ENCODE peak calls at places on chromosome 22, in eight cellular contexts. D, S, Q, R, U, K, A and I are unnamed samples. For H3K79me2, the result is how much of the 10 kb centered on the place peaks cover.

GRCh38 chr22:42376721-42377177 is 55.5 kb downstream of the NFAM1 start:
- DNase-seq in A (peak), S (no peak), Q (no peak), R (peak), U (peak), K (no peak), D (peak), I (no peak)

GRCh38 chr22:31630331-31631329 is 31.4 kb downstream of the PISD start:
- DNase-seq in A (peak), U (peak), R (peak), D (peak), K (peak), Q (peak), S (peak), I (peak)

GRCh38 chr22:41206719-41207118 is 1.6 kb downstream of the L3MBTL2 start:
- DNase-seq in Q (no peak), S (no peak), K (no peak), U (no peak), A (no peak), D (no peak), R (no peak), I (no peak)

GRCh38 chr22:22702159-22702873 is 57.9 kb downstream of the GGTLC2 start:
- DNase-seq in A (no peak), D (no peak), S (no peak), R (no peak), U (no peak), K (peak), Q (peak), I (no peak)

GRCh38 chr22:17384612-17385345 is 15.5 kb downstream of the CECR2 start:
- DNase-seq in S (no peak), D (no peak), U (no peak), K (no peak), Q (no peak), A (no peak), R (no peak), I (no peak)

GRCh38 chr22:21775061-21775460 is 39.5 kb upstream of the YPEL1 start:
- DNase-seq in U (no peak), Q (no peak), K (no peak), S (no peak), A (peak), D (no peak), R (peak), I (peak)

GRCh38 chr22:20179455-20180244 is 28.8 kb upstream of the CCDC188 start:
- DNase-seq in R (no peak), Q (no peak), S (no peak), D (no peak), A (no peak), U (no peak), K (no peak), I (no peak)

GRCh38 chr22:44108806-44109385 is 71.8 kb upstream of the PARVG start:
- DNase-seq in A (no peak), Q (no peak), U (no peak), S (no peak), D (no peak), K (no peak), R (peak), I (no peak)

GRCh38 chr22:44622147-44622427 is 79.9 kb upstream of the PRR5 start:
- DNase-seq in K (peak), A (no peak), U (no peak), D (no peak), Q (peak), R (no peak), S (peak), I (no peak)

GRCh38 chr22:43090130-43090789 is 1.1 kb upstream of the TTLL1 start:
- DNase-seq in Q (peak), R (peak), U (peak), K (peak), D (peak), A (peak), S (peak), I (peak)

GRCh38 chr22:22248878-22249277 is 4.3 kb downstream of the VPREB1 start:
- DNase-seq in K (peak), S (no peak), Q (peak), D (no peak), A (no peak), U (no peak), R (no peak), I (no peak)

GRCh38 chr22:44190381-44190976 is 9.8 kb downstream of the PARVG start:
- DNase-seq in D (no peak), A (no peak), K (no peak), Q (no peak), R (no peak), S (no peak), U (no peak), I (no peak)

GRCh38 chr22:42714768-42715430 is 5.8 kb downstream of the A4GALT start:
- DNase-seq in K (no peak), D (no peak), A (peak), Q (no peak), S (no peak), U (peak), R (peak), I (no peak)

GRCh38 chr22:47914481-47915097 is 1152.1 kb downstream of the TBC1D22A start:
- DNase-seq in D (no peak), K (no peak), S (no peak), Q (no peak), U (no peak), R (no peak), A (no peak), I (no peak)

GRCh38 chr22:43544282-43544673 is 132.5 kb downstream of the MPPED1 start:
- DNase-seq in A (no peak), U (no peak), Q (no peak), D (no peak), R (no peak), S (no peak), K (no peak), I (no peak)

GRCh38 chr22:28923826-28924732 is 40.7 kb downstream of the ZNRF3 start:
- DNase-seq in A (peak), D (no peak), S (no peak), R (no peak), K (no peak), U (peak), Q (no peak), I (peak)

GRCh38 chr22:24021304-24021703 is 10.2 kb downstream of the CABIN1 start:
- DNase-seq in U (no peak), K (no peak), A (no peak), R (no peak), D (no peak), S (no peak), Q (no peak), I (no peak)

GRCh38 chr22:41780714-41781507 is 19.6 kb upstream of the CCDC134 start:
- DNase-seq in D (peak), K (peak), A (peak), Q (peak), R (peak), U (peak), S (no peak), I (no peak)

GRCh38 chr22:39575552-39575825 is 4.9 kb downstream of the CACNA1I start:
- DNase-seq in K (no peak), S (no peak), A (no peak), R (no peak), U (no peak), Q (no peak), D (no peak), I (no peak)
- H2AFZ ChIP-seq in K (no peak), S (no peak), A (no peak), R (no peak), U (no peak), Q (no peak), D (no peak), I (no peak)

GRCh38 chr22:35274154-35274871 is 17.0 kb downstream of the HMGXB4 start:
- DNase-seq in A (no peak), S (no peak), U (peak), D (no peak), K (no peak), Q (no peak), R (no peak), I (no peak)
- H3K79me2 ChIP-seq in A (half or more), S (under half), U (under half), D (under half), K (under half), Q (under half), R (half or more), I (half or more)

GRCh38 chr22:49670610-49671330 is 156.9 kb downstream of the BRD1 start:
- DNase-seq in A (no peak), R (no peak), U (no peak), D (no peak), S (no peak), K (no peak), Q (no peak), I (no peak)
- H2AFZ ChIP-seq in A (no peak), R (no peak), U (no peak), D (no peak), S (no peak), K (no peak), Q (no peak), I (no peak)

GRCh38 chr22:49628351-49629023 is 199.2 kb downstream of the BRD1 start:
- DNase-seq in D (no peak), R (no peak), U (no peak), Q (no peak), S (no peak), K (no peak), A (no peak), I (no peak)
- H3K79me2 ChIP-seq in D (under half), R (under half), U (under half), Q (under half), S (under half), K (half or more), A (under half), I (under half)

DNA sequence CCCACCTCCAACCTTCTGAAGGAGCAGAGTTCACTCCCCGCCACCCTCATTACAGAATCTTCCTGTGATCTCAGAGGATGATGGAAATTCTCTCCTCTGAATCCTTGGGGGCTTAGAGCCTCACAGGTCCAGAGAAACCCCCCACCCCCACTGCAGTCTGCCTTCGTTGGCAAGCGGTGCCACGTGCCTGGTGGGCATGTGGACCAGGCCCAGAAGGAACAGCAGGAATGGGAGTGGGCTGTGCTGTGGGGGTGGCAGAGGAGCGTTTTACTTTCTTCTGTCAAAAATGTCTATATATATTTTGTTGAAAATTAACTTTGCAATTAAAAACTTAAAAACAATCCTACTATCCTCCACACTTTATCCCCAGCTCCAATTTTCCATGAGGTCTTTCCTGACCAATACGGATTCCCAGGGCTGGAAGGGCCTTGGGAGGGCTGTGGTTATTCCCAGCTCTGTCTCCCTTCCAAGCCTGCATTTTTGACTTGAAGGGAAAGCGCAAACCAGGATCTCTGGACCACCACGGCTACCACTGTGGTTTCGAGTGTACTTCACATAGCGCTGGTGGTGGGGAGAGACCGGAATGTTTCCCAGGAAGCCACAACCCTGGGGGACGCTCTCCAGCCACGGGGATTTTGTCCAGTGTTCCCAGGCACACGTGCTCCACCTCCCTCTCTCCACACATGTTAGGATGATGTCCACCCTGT is 986 bp upstream of the NPTXR start:
- DNase-seq in D (no peak), R (no peak), Q (no peak), U (no peak), A (peak), S (no peak), K (no peak), I (no peak)
- H2AFZ ChIP-seq in D (no peak), R (no peak), Q (no peak), U (no peak), A (no peak), S (no peak), K (no peak), I (no peak)

GRCh38 chr22:50289942-50290630 is 17.4 kb downstream of the PLXNB2 start:
- DNase-seq in D (no peak), R (no peak), A (no peak), U (peak), Q (no peak), S (no peak), K (no peak), I (no peak)
- H3K79me2 ChIP-seq in D (half or more), R (half or more), A (half or more), U (under half), Q (under half), S (half or more), K (under half), I (half or more)

DNA sequence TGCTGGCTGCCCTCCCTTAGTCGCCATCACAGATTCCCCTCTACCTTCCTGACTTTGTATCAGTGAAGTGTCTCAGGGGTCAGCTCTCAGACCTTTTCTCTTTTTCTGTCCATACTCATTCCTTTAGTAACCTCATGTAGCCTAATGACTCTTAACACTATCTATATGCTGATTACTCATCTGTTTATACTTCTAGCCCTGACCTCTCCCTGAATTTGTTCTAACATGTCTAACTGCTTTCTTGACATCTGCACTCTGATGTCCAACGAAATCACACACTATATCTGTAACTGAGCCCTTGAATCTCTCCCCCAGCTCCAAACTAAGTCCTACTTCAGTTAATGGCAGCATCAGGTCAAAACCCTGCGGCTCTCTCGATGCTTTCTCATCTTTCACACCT is 135.8 kb upstream of the TIMP3 start:
- DNase-seq in R (peak), D (peak), S (no peak), K (no peak), A (peak), Q (no peak), U (peak), I (peak)
- H2AFZ ChIP-seq in R (no peak), D (no peak), S (peak), K (no peak), A (no peak), Q (no peak), U (no peak), I (peak)

GRCh38 chr22:25146311-25146710 is 53.3 kb upstream of the CRYBB3 start:
- DNase-seq in Q (no peak), D (no peak), K (no peak), U (no peak), S (no peak), A (no peak), R (no peak), I (no peak)

GRCh38 chr22:25144522-25144921 is 55.1 kb upstream of the CRYBB3 start:
- DNase-seq in U (no peak), Q (no peak), R (no peak), D (no peak), A (no peak), K (no peak), S (no peak), I (no peak)

GRCh38 chr22:25139062-25139461 is 60.6 kb upstream of the CRYBB3 start:
- DNase-seq in R (no peak), Q (no peak), S (no peak), D (no peak), A (no peak), U (no peak), K (no peak), I (no peak)

GRCh38 chr22:25143161-25144076 is 56.2 kb upstream of the CRYBB3 start:
- DNase-seq in Q (no peak), K (no peak), U (no peak), S (no peak), D (no peak), R (no peak), A (no peak), I (no peak)

DNA sequence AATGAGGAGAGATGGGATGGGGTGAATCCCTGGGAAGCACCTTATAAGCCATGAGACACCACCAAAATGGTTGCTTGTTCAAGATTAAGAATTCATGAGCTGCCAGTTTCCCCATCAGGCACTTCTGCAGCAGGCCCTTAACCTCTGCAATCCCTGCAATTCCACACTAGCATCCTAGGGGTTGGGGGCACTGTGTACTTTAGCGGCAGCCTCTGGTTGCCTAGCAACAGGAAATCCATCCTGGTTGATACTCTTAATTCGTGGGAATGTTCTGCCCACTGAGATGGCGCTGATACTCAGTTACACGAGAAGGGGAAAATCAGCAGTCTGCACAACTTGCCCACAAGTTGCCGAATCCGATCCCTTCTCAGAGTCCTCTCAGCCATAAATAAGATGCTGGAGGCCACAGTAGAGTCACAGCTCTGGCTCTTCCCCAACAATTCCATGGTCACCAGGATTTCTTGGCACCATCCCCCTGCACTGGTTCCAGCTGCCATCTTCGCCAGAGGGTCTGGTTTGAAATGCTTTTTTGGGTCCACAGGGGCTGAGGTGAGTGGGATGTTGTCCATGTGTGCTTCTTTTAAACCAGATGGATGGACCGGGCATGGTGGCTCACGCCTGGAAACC is 57.6 kb upstream of the CRYBB3 start:
- DNase-seq in S (no peak), R (no peak), Q (no peak), U (no peak), K (no peak), A (no peak), D (no peak), I (no peak)
- H3K79me2 ChIP-seq in S (under half), R (under half), Q (under half), U (under half), K (under half), A (under half), D (under half), I (under half)

DNA sequence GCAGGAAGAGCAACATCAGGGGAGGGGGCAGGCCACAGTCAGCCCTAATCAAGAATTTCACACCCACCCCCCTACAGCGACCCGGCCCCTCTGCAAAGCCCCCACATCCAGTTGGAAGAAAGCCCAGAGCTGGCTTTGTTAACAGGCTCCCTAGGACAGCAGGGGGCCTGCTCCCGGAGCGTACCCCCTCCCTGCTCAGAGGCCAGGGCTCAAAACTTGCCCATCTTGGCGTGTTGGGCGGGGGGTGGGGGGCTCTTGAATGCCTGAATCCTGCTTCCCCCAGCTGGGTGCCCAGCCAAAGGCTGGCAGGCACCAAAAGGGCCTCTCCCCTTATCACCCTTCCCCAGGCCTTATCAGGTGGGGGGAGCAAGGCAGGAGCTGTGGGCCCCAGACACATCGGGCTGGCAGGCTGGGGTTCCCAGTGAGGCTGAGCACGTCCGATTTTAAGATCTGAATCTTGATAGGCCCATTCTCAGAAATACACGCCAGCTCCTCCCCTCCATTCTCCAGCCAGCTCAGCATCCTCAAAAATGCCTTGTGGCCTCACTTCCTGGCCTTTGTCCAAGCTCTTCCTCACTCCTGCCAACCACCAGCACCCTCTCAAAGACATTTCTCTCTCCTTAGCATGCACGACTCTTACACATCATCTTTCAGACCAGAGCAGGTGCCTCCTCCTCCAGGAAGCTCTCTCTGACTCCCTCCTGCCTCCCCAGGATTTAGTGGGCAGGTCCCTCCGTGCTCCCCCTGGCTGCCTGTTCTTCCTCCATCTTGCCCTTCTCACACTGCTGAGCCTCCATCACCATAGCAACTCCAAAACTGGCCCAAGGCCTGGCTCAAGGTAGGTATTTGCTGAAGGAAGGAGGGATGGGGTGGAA is 384.8 kb downstream of the MN1 start:
- DNase-seq in Q (no peak), D (peak), R (peak), S (peak), A (peak), K (no peak), U (no peak), I (peak)
- H2AFZ ChIP-seq in Q (no peak), D (no peak), R (peak), S (no peak), A (peak), K (no peak), U (no peak), I (peak)

GRCh38 chr22:46097268-46097900 is 52.9 kb upstream of the PPARA start:
- DNase-seq in K (no peak), U (no peak), A (no peak), R (no peak), Q (no peak), D (no peak), S (no peak), I (no peak)

GRCh38 chr22:46094676-46095075 is 55.6 kb upstream of the PPARA start:
- DNase-seq in A (no peak), Q (no peak), S (no peak), U (no peak), D (no peak), K (no peak), R (no peak), I (no peak)

GRCh38 chr22:46096706-46097230 is 53.6 kb upstream of the PPARA start:
- DNase-seq in Q (no peak), D (no peak), K (no peak), R (no peak), S (no peak), U (no peak), A (no peak), I (no peak)

GRCh38 chr22:46093796-46094195 is 56.5 kb upstream of the PPARA start:
- DNase-seq in A (no peak), S (no peak), R (no peak), U (no peak), Q (no peak), D (no peak), K (no peak), I (no peak)

GRCh38 chr22:46096051-46096450 is 54.3 kb upstream of the PPARA start:
- DNase-seq in D (no peak), U (no peak), S (no peak), Q (no peak), R (no peak), K (no peak), A (no peak), I (no peak)
- H3K79me2 ChIP-seq in D (half or more), U (under half), S (under half), Q (under half), R (half or more), K (under half), A (half or more), I (half or more)